ENCODE peak calls at places on chromosomes 13 and 19, in eight cellular contexts. G, S, L, P, R, M, J and O are unnamed samples.

GRCh38 chr13:26786651-26787295 is 26.2 kb upstream of the GPR12 start:
- DNase-seq in G (no peak), S (no peak), L (no peak), P (no peak), R (no peak), M (no peak), J (no peak), O (no peak)

GRCh38 chr13:39641645-39642044 is 13.8 kb upstream of the COG6 start:
- DNase-seq in G (no peak), S (no peak), L (no peak), P (no peak), R (no peak), M (no peak), J (no peak), O (no peak)

GRCh38 chr19:16258440-16258903 is 60.8 kb downstream of the AP1M1 start:
- DNase-seq in G (peak), S (peak), L (peak), P (no peak), R (peak), M (no peak), J (no peak), O (no peak)

GRCh38 chr13:91158015-91158390 is 189.5 kb upstream of the MIR17HG start:
- DNase-seq in G (no peak), S (no peak), L (no peak), P (no peak), R (no peak), M (no peak), J (no peak), O (no peak)

GRCh38 chr13:114338959-114339358 is 24.7 kb downstream of the CHAMP1 start:
- DNase-seq in G (no peak), S (no peak), L (no peak), P (no peak), R (no peak), M (no peak), J (no peak), O (no peak)

GRCh38 chr13:40653558-40654318 is 12.7 kb downstream of the FOXO1 start:
- DNase-seq in G (no peak), S (no peak), L (no peak), P (no peak), R (no peak), M (no peak), J (no peak), O (no peak)

GRCh38 chr13:31756346-31756745 is 17.0 kb downstream of the RXFP2 start:
- DNase-seq in G (no peak), S (no peak), L (no peak), P (no peak), R (no peak), M (no peak), J (no peak), O (no peak)

GRCh38 chr19:4701557-4701956 is 22.1 kb downstream of the DPP9 start:
- DNase-seq in G (no peak), S (no peak), L (no peak), P (no peak), R (no peak), M (no peak), J (no peak), O (no peak)

GRCh38 chr13:42065414-42065813 is 17.0 kb downstream of the DGKH start:
- DNase-seq in G (no peak), S (no peak), L (no peak), P (no peak), R (no peak), M (no peak), J (no peak), O (no peak)

GRCh38 chr19:29941828-29942403 is at the start of gene URI1:
- DNase-seq in G (peak), S (peak), L (peak), P (peak), R (peak), M (peak), J (no peak), O (peak)

GRCh38 chr19:53868892-53869804 is 1.5 kb downstream of the MYADM start:
- DNase-seq in G (peak), S (peak), L (peak), P (peak), R (peak), M (peak), J (peak), O (peak)

GRCh38 chr19:14006085-14006765 is at the start of gene RFX1:
- DNase-seq in G (peak), S (peak), L (peak), P (peak), R (peak), M (peak), J (peak), O (peak)

GRCh38 chr19:14006766-14007562 is 844 bp upstream of the RFX1 start:
- DNase-seq in G (peak), S (no peak), L (peak), P (no peak), R (no peak), M (no peak), J (no peak), O (peak)

GRCh38 chr19:14004619-14005380 is 1.3 kb downstream of the RFX1 start:
- DNase-seq in G (peak), S (peak), L (no peak), P (peak), R (peak), M (no peak), J (no peak), O (no peak)

GRCh38 chr19:14003279-14004051 is 2.7 kb downstream of the RFX1 start:
- DNase-seq in G (no peak), S (no peak), L (no peak), P (no peak), R (no peak), M (no peak), J (no peak), O (no peak)

DNA sequence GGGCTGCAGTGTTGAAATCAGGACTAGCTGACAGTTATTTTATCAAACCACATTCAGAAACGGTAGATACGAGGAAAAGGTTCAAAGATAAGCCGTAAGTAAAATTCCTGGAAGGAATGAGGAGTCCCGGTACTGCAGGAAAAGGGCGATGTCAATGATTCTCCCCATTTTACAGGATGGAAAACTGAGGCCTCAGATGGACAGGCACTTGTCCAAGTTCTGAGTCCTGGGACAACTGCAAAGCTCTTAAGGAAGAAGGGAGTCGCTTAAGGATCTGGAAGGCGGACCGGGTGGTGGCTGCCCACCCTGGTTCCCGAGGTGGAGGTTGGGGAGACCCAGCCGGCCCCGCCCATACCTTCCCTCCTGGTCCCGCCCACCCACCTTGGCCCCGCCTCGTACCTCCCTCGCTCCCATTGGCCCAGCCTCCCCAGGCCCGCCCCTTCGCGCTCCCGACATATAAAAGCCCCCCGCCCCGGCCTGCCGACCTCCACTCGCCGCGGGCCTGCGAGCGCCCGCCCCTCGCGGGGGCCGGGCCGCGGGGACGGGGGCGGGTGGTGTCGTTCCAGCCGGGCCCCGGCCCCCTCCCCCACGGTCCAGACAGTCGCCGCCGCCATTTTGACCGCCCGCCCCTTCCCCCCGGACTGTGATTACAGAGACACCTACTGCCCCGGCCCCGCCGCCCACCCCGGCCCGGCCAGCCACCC is 587 bp downstream of the RFX1 start:
- DNase-seq in G (peak), S (peak), L (peak), P (peak), R (peak), M (peak), J (no peak), O (peak)
- TF ChIP-seq POLR2AphosphoS5 in G (peak), S (no peak), L (no peak), P (peak), R (no peak), M (peak), J (no peak), O (peak)

GRCh38 chr19:39045506-39045905 is 13.2 kb upstream of the FBXO27 start:
- DNase-seq in G (no peak), S (no peak), L (no peak), P (no peak), R (no peak), M (no peak), J (no peak), O (no peak)

GRCh38 chr19:39047076-39047475 is 14.7 kb upstream of the FBXO27 start:
- DNase-seq in G (no peak), S (no peak), L (no peak), P (no peak), R (no peak), M (no peak), J (no peak), O (no peak)

DNA sequence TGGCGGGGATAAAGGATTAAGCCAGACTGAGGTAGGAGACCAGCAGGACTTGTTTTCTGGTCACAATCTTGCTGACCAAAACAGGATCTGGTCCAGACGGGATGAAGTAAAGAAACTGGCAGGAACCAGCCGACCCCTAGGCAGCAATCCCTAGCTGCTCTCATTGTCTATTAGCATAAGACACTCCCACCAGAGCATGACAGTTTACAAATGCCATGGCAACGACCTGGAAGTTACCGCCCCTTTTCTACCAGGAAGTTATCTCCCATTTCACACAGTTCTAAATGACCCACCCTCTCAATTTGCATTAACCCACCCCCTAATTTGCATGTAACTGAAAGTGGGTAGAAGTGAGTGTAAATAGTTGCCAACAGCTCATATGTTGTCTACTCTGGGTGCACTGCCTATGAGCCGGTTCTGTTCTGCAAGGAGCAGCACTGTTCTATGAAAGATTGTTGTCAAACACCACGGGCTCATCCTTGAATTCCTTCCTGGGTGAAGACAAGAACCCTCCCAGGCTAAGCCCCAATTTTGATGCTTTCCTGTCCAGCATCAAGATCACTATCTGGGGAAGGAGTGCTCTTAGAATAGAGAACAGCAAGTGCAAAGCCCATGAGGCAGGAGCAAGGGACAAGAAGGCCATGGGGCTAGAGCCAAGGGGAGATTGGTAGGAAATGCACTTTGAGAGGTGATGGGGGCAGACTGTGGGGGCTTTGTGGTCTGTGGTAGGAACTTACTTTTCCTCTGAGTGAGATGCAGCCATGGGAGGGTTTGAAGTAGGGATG is 13.9 kb upstream of the FBXO27 start:
- DNase-seq in G (no peak), S (peak), L (no peak), P (peak), R (no peak), M (peak), J (no peak), O (no peak)
- TF ChIP-seq POLR2A in G (no peak), S (no peak), L (no peak), P (no peak), R (no peak), M (no peak), J (no peak), O (no peak)

GRCh38 chr19:35029737-35030256 is 473 bp upstream of the SCN1B start:
- DNase-seq in G (no peak), S (no peak), L (no peak), P (no peak), R (no peak), M (no peak), J (no peak), O (no peak)
- H3K4me3 ChIP-seq in G (peak), S (peak), L (peak), P (peak), R (no peak), M (peak), J (peak), O (peak)

GRCh38 chr19:40688987-40689338 is 1.5 kb downstream of the NUMBL start:
- DNase-seq in G (no peak), S (no peak), L (no peak), P (no peak), R (no peak), M (no peak), J (no peak), O (no peak)

GRCh38 chr19:40686882-40687524 is 3.4 kb downstream of the NUMBL start:
- DNase-seq in G (peak), S (no peak), L (no peak), P (no peak), R (no peak), M (no peak), J (no peak), O (no peak)

GRCh38 chr19:40689339-40690049 is 957 bp downstream of the NUMBL start:
- DNase-seq in G (peak), S (no peak), L (no peak), P (no peak), R (no peak), M (no peak), J (no peak), O (no peak)

GRCh38 chr19:40687525-40688016 is 2.9 kb downstream of the NUMBL start:
- DNase-seq in G (peak), S (peak), L (peak), P (no peak), R (peak), M (no peak), J (peak), O (peak)

GRCh38 chr19:40688294-40688693 is 2.2 kb downstream of the NUMBL start:
- DNase-seq in G (no peak), S (no peak), L (no peak), P (no peak), R (no peak), M (no peak), J (no peak), O (no peak)
- TF ChIP-seq POLR2AphosphoS5 in G (no peak), S (no peak), L (no peak), P (no peak), R (no peak), M (no peak), J (no peak), O (no peak)

GRCh38 chr19:18171605-18172327 is 1.8 kb upstream of the IFI30 start:
- DNase-seq in G (no peak), S (no peak), L (no peak), P (no peak), R (no peak), M (no peak), J (no peak), O (no peak)

GRCh38 chr19:18173054-18173571 is 500 bp upstream of the IFI30 start:
- DNase-seq in G (peak), S (no peak), L (no peak), P (no peak), R (peak), M (no peak), J (no peak), O (no peak)

GRCh38 chr19:18174983-18175382 is 1.4 kb downstream of the IFI30 start:
- DNase-seq in G (peak), S (no peak), L (no peak), P (no peak), R (no peak), M (no peak), J (no peak), O (no peak)

GRCh38 chr19:18172331-18173053 is 1.1 kb upstream of the IFI30 start:
- DNase-seq in G (no peak), S (no peak), L (no peak), P (no peak), R (no peak), M (no peak), J (no peak), O (no peak)

GRCh38 chr19:18173572-18174294 is at the start of gene IFI30:
- DNase-seq in G (peak), S (peak), L (no peak), P (peak), R (peak), M (no peak), J (no peak), O (peak)
- TF ChIP-seq POLR2A in G (peak), S (no peak), L (peak), P (peak), R (peak), M (peak), J (no peak), O (peak)